ENCODE peak calls at places on chromosomes 4 and X, in four cellular contexts. H is HCT116, K is lower leg skin, P is cardiac muscle cell. T is an unnamed sample.

GRCh38 chrX:103404225-103405008 is 28.1 kb downstream of the BEX3 start:
- DNase-seq in P (peak), H (peak), K (no peak), T (peak)

GRCh38 chr4:1400861-1401408 is 5.3 kb downstream of the NKX1-1 start:
- DNase-seq in P (no peak), K (peak), H (no peak), T (no peak)

GRCh38 chr4:132123870-132124623 is 1025.0 kb upstream of the PCDH10 start:
- DNase-seq in P (no peak), H (peak), K (no peak), T (no peak)

GRCh38 chrX:275476-275966 is 5.7 kb upstream of the PLCXD1 start:
- DNase-seq in H (no peak), P (no peak), K (no peak), T (no peak)

GRCh38 chrX:30892591-30892990 is 3.5 kb upstream of the TAB3 start:
- DNase-seq in K (no peak), H (peak), P (no peak), T (peak)

GRCh38 chr4:89674876-89675459 is 162.0 kb downstream of the SNCA start:
- DNase-seq in K (no peak), P (no peak), H (no peak), T (no peak)

GRCh38 chrX:108397627-108398392 is 40.4 kb downstream of the COL4A6 start:
- DNase-seq in K (no peak), P (no peak), H (no peak), T (peak)

GRCh38 chrX:44898411-44899221 is 25.6 kb downstream of the KDM6A start:
- DNase-seq in P (no peak), H (no peak), K (no peak), T (no peak)

GRCh38 chrX:147602297-147602696 is 309.4 kb upstream of the FMR1 start:
- DNase-seq in P (no peak), H (no peak), K (no peak), T (peak)

GRCh38 chr4:54006755-54007154 is 57.6 kb downstream of the CHIC2 start:
- DNase-seq in K (no peak), H (no peak), P (no peak), T (no peak)

GRCh38 chrX:33188881-33189280 is 22.5 kb downstream of the DMD start:
- DNase-seq in H (no peak), P (no peak), K (no peak), T (no peak)

GRCh38 chr4:74447636-74448233 is 2.8 kb downstream of the AREG start:
- DNase-seq in P (no peak), H (no peak), K (no peak), T (no peak)
- H3K4me3 ChIP-seq in P (no peak), H (peak), K (no peak), T (no peak)

GRCh38 chr4:73943555-73943954 is 38.3 kb downstream of the PF4 start:
- DNase-seq in P (no peak), K (no peak), H (no peak), T (no peak)
- H3K4me3 ChIP-seq in P (no peak), K (no peak), H (no peak), T (no peak)

GRCh38 chr4:8391071-8391470 is 49.5 kb downstream of the ACOX3 start:
- DNase-seq in P (no peak), H (no peak), K (no peak), T (no peak)
- H3K4me3 ChIP-seq in P (no peak), H (no peak), K (no peak), T (no peak)

DNA sequence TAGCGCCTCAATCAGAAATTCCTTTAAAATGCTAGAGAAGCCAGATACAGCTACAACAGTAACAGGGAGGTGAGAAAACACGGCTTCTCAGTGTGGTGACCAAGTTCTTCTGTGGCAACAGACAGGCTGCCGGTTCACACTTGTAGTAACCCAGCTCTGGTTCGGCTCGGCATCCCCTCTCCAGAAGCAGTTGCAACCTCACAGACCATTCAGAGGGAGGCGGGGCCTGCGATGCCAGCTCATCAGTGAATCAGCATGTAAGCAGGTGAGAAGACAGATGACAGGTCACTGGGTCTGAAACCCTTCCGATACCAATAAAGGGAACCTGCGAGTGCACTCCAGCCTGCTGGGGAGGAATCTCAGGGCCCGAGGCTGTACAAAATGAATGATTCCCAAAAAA is 251.0 kb downstream of the KCNIP4 start:
- DNase-seq in P (peak), H (peak), K (no peak), T (no peak)
- H3K4me3 ChIP-seq in P (peak), H (peak), K (no peak), T (no peak)

T was measured in PC-9.